ENCODE peak calls at places on chromosomes 7 and 10, in nine cellular contexts. One of them, this sample, is unnamed.

GRCh38 chr7:51789494-51789893 is 472.9 kb upstream of the COBL start:
- DNase-seq in A549: no peak
- DNase-seq in thyroid gland: peak
- DNase-seq in gastrocnemius medialis: no peak
- DNase-seq in uterus: no peak
- DNase-seq in IMR-90: no peak
- DNase-seq in breast epithelium: no peak
- DNase-seq in spleen: no peak
- DNase-seq in K562: no peak
- DNase-seq in this sample: no peak

GRCh38 chr7:104111294-104111693 is 96.5 kb downstream of the ORC5 start:
- DNase-seq in A549: no peak
- DNase-seq in thyroid gland: no peak
- DNase-seq in breast epithelium: no peak
- DNase-seq in spleen: no peak
- DNase-seq in IMR-90: no peak
- DNase-seq in gastrocnemius medialis: no peak
- DNase-seq in K562: no peak
- DNase-seq in uterus: no peak
- DNase-seq in this sample: no peak

GRCh38 chr7:8511810-8512209 is 78.4 kb downstream of the NXPH1 start:
- DNase-seq in breast epithelium: no peak
- DNase-seq in gastrocnemius medialis: no peak
- DNase-seq in spleen: no peak
- DNase-seq in uterus: no peak
- DNase-seq in IMR-90: no peak
- DNase-seq in A549: no peak
- DNase-seq in K562: peak
- DNase-seq in thyroid gland: no peak
- DNase-seq in this sample: no peak

GRCh38 chr10:63166742-63167258 is 33.7 kb downstream of the NRBF2 start:
- DNase-seq in thyroid gland: no peak
- DNase-seq in gastrocnemius medialis: no peak
- DNase-seq in A549: peak
- DNase-seq in K562: peak
- DNase-seq in uterus: no peak
- DNase-seq in spleen: no peak
- DNase-seq in breast epithelium: no peak
- DNase-seq in IMR-90: peak
- DNase-seq in this sample: no peak

GRCh38 chr10:125823663-125824251 is 411 bp downstream of the BCCIP start:
- DNase-seq in spleen: peak
- DNase-seq in A549: no peak
- DNase-seq in uterus: no peak
- DNase-seq in breast epithelium: no peak
- DNase-seq in K562: peak
- DNase-seq in IMR-90: peak
- DNase-seq in gastrocnemius medialis: no peak
- DNase-seq in thyroid gland: no peak
- DNase-seq in this sample: no peak

GRCh38 chr7:128112781-128113221 is 81.6 kb upstream of the LRRC4 start:
- DNase-seq in uterus: no peak
- DNase-seq in thyroid gland: no peak
- DNase-seq in K562: no peak
- DNase-seq in IMR-90: no peak
- DNase-seq in breast epithelium: peak
- DNase-seq in A549: no peak
- DNase-seq in gastrocnemius medialis: no peak
- DNase-seq in spleen: peak
- DNase-seq in this sample: no peak

GRCh38 chr7:77930496-77930895 is 131.9 kb downstream of the PHTF2 start:
- DNase-seq in A549: no peak
- DNase-seq in thyroid gland: no peak
- DNase-seq in uterus: no peak
- DNase-seq in IMR-90: no peak
- DNase-seq in spleen: no peak
- DNase-seq in K562: no peak
- DNase-seq in breast epithelium: no peak
- DNase-seq in gastrocnemius medialis: no peak
- DNase-seq in this sample: no peak

GRCh38 chr10:132948351-132948750 is 6.0 kb upstream of the CFAP46 start:
- DNase-seq in spleen: no peak
- DNase-seq in breast epithelium: no peak
- DNase-seq in IMR-90: no peak
- DNase-seq in uterus: no peak
- DNase-seq in K562: no peak
- DNase-seq in thyroid gland: no peak
- DNase-seq in A549: no peak
- DNase-seq in gastrocnemius medialis: no peak
- DNase-seq in this sample: no peak

GRCh38 chr7:11847336-11847735 is 15.3 kb upstream of the THSD7A start:
- DNase-seq in thyroid gland: no peak
- DNase-seq in IMR-90: no peak
- DNase-seq in A549: no peak
- DNase-seq in spleen: no peak
- DNase-seq in uterus: no peak
- DNase-seq in K562: no peak
- DNase-seq in gastrocnemius medialis: no peak
- DNase-seq in breast epithelium: no peak
- DNase-seq in this sample: no peak

GRCh38 chr10:117342638-117343037 is 32.6 kb downstream of the PDZD8 start:
- DNase-seq in thyroid gland: no peak
- DNase-seq in uterus: no peak
- DNase-seq in spleen: no peak
- DNase-seq in K562: no peak
- DNase-seq in IMR-90: peak
- DNase-seq in gastrocnemius medialis: no peak
- DNase-seq in breast epithelium: no peak
- DNase-seq in A549: peak
- DNase-seq in this sample: no peak

GRCh38 chr10:46528171-46528671 is 28.2 kb downstream of the GPRIN2 start:
- DNase-seq in uterus: peak
- DNase-seq in A549: no peak
- DNase-seq in K562: no peak
- DNase-seq in gastrocnemius medialis: peak
- DNase-seq in IMR-90: no peak
- DNase-seq in spleen: peak
- DNase-seq in thyroid gland: peak
- DNase-seq in breast epithelium: peak
- DNase-seq in this sample: no peak

GRCh38 chr10:70268376-70268775 is 15.4 kb downstream of the NPFFR1 start:
- DNase-seq in spleen: no peak
- DNase-seq in thyroid gland: no peak
- DNase-seq in breast epithelium: no peak
- DNase-seq in IMR-90: no peak
- DNase-seq in K562: no peak
- DNase-seq in gastrocnemius medialis: no peak
- DNase-seq in uterus: no peak
- DNase-seq in A549: no peak
- DNase-seq in this sample: no peak

GRCh38 chr7:141362580-141363435 is 188.4 kb upstream of the AGK start:
- DNase-seq in uterus: no peak
- DNase-seq in gastrocnemius medialis: no peak
- DNase-seq in thyroid gland: peak
- DNase-seq in A549: peak
- DNase-seq in breast epithelium: no peak
- DNase-seq in IMR-90: peak
- DNase-seq in K562: no peak
- DNase-seq in spleen: no peak
- DNase-seq in this sample: no peak

GRCh38 chr7:98994046-98994944 is 116.0 kb downstream of the TRRAP start:
- DNase-seq in breast epithelium: no peak
- DNase-seq in thyroid gland: no peak
- DNase-seq in uterus: no peak
- DNase-seq in gastrocnemius medialis: no peak
- DNase-seq in spleen: no peak
- DNase-seq in A549: no peak
- DNase-seq in K562: no peak
- DNase-seq in IMR-90: no peak
- DNase-seq in this sample: no peak

GRCh38 chr7:2930310-2931033 is 86.4 kb upstream of the GNA12 start:
- DNase-seq in K562: no peak
- DNase-seq in spleen: peak
- DNase-seq in gastrocnemius medialis: no peak
- DNase-seq in IMR-90: no peak
- DNase-seq in uterus: no peak
- DNase-seq in A549: no peak
- DNase-seq in thyroid gland: no peak
- DNase-seq in breast epithelium: no peak
- DNase-seq in this sample: no peak

GRCh38 chr7:68186072-68186471 is 1189.4 kb downstream of the TYW1 start:
- DNase-seq in breast epithelium: no peak
- DNase-seq in gastrocnemius medialis: no peak
- DNase-seq in uterus: no peak
- DNase-seq in K562: no peak
- DNase-seq in IMR-90: no peak
- DNase-seq in spleen: no peak
- DNase-seq in A549: no peak
- DNase-seq in thyroid gland: no peak
- DNase-seq in this sample: no peak

GRCh38 chr7:17183630-17184328 is 114.7 kb upstream of the AHR start:
- DNase-seq in breast epithelium: no peak
- DNase-seq in K562: no peak
- DNase-seq in uterus: no peak
- DNase-seq in IMR-90: no peak
- DNase-seq in gastrocnemius medialis: no peak
- DNase-seq in thyroid gland: no peak
- DNase-seq in A549: no peak
- DNase-seq in spleen: no peak
- DNase-seq in this sample: no peak

GRCh38 chr10:113541554-113541902 is 11.3 kb upstream of the HABP2 start:
- DNase-seq in uterus: no peak
- DNase-seq in K562: no peak
- DNase-seq in spleen: no peak
- DNase-seq in IMR-90: no peak
- DNase-seq in thyroid gland: no peak
- DNase-seq in gastrocnemius medialis: no peak
- DNase-seq in A549: no peak
- DNase-seq in breast epithelium: no peak
- DNase-seq in this sample: no peak

GRCh38 chr10:69057951-69058297 is 30.0 kb upstream of the SRGN start:
- DNase-seq in thyroid gland: no peak
- DNase-seq in gastrocnemius medialis: no peak
- DNase-seq in uterus: no peak
- DNase-seq in A549: no peak
- DNase-seq in K562: peak
- DNase-seq in IMR-90: peak
- DNase-seq in spleen: no peak
- DNase-seq in breast epithelium: no peak
- DNase-seq in this sample: no peak

GRCh38 chr7:25843467-25843866 is 308.5 kb upstream of the NFE2L3 start:
- DNase-seq in IMR-90: no peak
- DNase-seq in A549: no peak
- DNase-seq in uterus: no peak
- DNase-seq in spleen: no peak
- DNase-seq in gastrocnemius medialis: no peak
- DNase-seq in thyroid gland: no peak
- DNase-seq in K562: no peak
- DNase-seq in breast epithelium: no peak
- DNase-seq in this sample: no peak
- TF ChIP-seq CTCF in IMR-90: no peak
- TF ChIP-seq CTCF in A549: no peak
- TF ChIP-seq CTCF in uterus: no peak
- TF ChIP-seq CTCF in spleen: no peak
- TF ChIP-seq CTCF in gastrocnemius medialis: no peak
- TF ChIP-seq CTCF in thyroid gland: no peak
- TF ChIP-seq CTCF in K562: peak
- TF ChIP-seq CTCF in breast epithelium: no peak
- TF ChIP-seq CTCF in this sample: no peak

GRCh38 chr7:76318488-76319353 is 16.2 kb downstream of the HSPB1 start:
- DNase-seq in K562: peak
- DNase-seq in breast epithelium: no peak
- DNase-seq in A549: peak
- DNase-seq in thyroid gland: peak
- DNase-seq in spleen: no peak
- DNase-seq in IMR-90: peak
- DNase-seq in uterus: peak
- DNase-seq in gastrocnemius medialis: peak
- DNase-seq in this sample: peak
- TF ChIP-seq POLR2A in K562: no peak
- TF ChIP-seq POLR2A in breast epithelium: no peak
- TF ChIP-seq POLR2A in A549: no peak
- TF ChIP-seq POLR2A in thyroid gland: no peak
- TF ChIP-seq POLR2A in spleen: peak
- TF ChIP-seq POLR2A in IMR-90: no peak
- TF ChIP-seq POLR2A in uterus: no peak
- TF ChIP-seq POLR2A in gastrocnemius medialis: no peak
- TF ChIP-seq POLR2A in this sample: no peak

DNA sequence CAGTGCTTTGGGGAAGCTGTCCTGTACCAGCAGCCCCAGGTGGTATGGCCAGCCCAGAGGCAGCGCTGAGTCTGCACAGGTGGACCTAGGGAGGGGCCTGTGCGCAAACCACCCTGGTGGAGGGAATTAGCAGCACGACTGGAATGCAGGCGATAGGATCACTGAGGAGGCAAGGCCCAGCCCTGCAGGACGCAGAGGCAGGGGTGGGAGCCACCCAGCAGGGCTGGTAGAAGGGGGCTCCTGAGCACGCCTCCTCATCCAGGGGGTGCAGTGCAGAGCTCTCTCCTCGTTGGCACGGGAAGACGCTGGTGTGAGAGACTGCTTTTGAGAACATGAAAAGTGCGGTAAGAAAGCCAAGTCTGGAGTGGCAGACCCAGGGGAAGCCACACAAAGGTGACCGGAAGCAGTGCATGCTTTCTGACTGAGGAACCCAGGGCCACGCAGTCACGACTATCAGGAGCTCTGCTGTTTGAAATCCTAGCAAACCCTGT is 6.0 kb downstream of the FXYD4 start:
- DNase-seq in gastrocnemius medialis: no peak
- DNase-seq in uterus: no peak
- DNase-seq in A549: no peak
- DNase-seq in thyroid gland: no peak
- DNase-seq in K562: no peak
- DNase-seq in spleen: peak
- DNase-seq in IMR-90: no peak
- DNase-seq in breast epithelium: peak
- DNase-seq in this sample: no peak
- TF ChIP-seq CTCF in gastrocnemius medialis: no peak
- TF ChIP-seq CTCF in uterus: no peak
- TF ChIP-seq CTCF in A549: no peak
- TF ChIP-seq CTCF in thyroid gland: no peak
- TF ChIP-seq CTCF in K562: peak
- TF ChIP-seq CTCF in spleen: no peak
- TF ChIP-seq CTCF in IMR-90: no peak
- TF ChIP-seq CTCF in breast epithelium: no peak
- TF ChIP-seq CTCF in this sample: no peak

DNA sequence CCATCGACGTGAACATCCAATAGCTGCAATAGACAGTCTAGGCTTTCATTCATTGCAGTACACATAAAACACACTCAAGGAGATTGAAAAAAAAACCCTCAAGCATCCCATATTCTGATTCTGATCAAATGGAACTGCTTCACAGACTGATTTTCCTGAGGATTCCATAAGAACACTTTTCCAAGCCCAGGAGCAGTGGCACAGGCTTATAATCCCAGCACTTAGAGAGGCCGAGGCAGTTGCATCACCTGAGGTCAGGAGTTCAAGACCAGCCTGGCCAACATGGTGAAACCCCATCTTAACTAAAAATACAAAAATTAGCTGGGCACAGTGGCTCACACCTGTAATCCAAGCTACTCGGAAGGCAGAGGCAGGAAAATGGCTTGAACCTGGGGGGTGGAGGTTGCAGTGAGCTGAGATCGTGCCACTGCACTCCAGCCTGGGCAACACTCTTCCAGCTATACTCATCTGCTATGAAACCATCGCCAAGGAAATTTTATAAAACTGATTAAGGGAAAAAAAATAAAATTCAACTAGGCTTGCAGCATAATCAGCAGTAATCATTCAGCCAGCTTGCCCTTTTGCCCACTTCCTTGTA is 109.9 kb upstream of the TRIM24 start:
- DNase-seq in IMR-90: no peak
- DNase-seq in uterus: no peak
- DNase-seq in thyroid gland: no peak
- DNase-seq in breast epithelium: no peak
- DNase-seq in gastrocnemius medialis: no peak
- DNase-seq in spleen: no peak
- DNase-seq in A549: no peak
- DNase-seq in K562: no peak
- DNase-seq in this sample: no peak
- TF ChIP-seq POLR2A in IMR-90: no peak
- TF ChIP-seq POLR2A in uterus: no peak
- TF ChIP-seq POLR2A in thyroid gland: no peak
- TF ChIP-seq POLR2A in breast epithelium: no peak
- TF ChIP-seq POLR2A in gastrocnemius medialis: no peak
- TF ChIP-seq POLR2A in spleen: no peak
- TF ChIP-seq POLR2A in A549: no peak
- TF ChIP-seq POLR2A in K562: no peak
- TF ChIP-seq POLR2A in this sample: no peak